ENCODE peak calls at places on chromosomes 4 and X, in eight cellular contexts. M is MCF 10A, L is choroid plexus epithelial cell, Q is head of caudate nucleus, A is tibial nerve, S is NCI-H1092, V is EL, Y is endothelial cell. J is an unnamed sample.

GRCh38 chr4:47270226-47270888 is 193.1 kb downstream of the COMMD8 start:
- DNase-seq in L (peak), Q (no peak), S (no peak), A (no peak), V (no peak), Y (no peak), M (no peak), J (no peak)

GRCh38 chrX:134634691-134635090 is 23.6 kb downstream of the PLAC1 start:
- DNase-seq in M (no peak), S (no peak), Y (no peak), A (no peak), L (no peak), V (no peak), Q (no peak), J (no peak)

GRCh38 chrX:115560211-115560977 is 580 bp upstream of the PLS3 start:
- DNase-seq in A (no peak), S (no peak), Y (no peak), L (peak), V (peak), M (peak), Q (no peak), J (no peak)

GRCh38 chrX:18887177-18887820 is 96.6 kb downstream of the PHKA2 start:
- DNase-seq in Y (no peak), V (no peak), A (no peak), L (no peak), S (no peak), M (no peak), Q (no peak), J (peak)

GRCh38 chr4:89482248-89482647 is 174.6 kb upstream of the GPRIN3 start:
- DNase-seq in Y (no peak), M (peak), L (peak), A (no peak), Q (no peak), S (peak), V (peak), J (no peak)

GRCh38 chr4:175504316-175504715 is 307.7 kb downstream of the GPM6A start:
- DNase-seq in L (peak), M (no peak), S (no peak), A (no peak), V (peak), Y (no peak), Q (no peak), J (no peak)

GRCh38 chrX:39518451-39519212 is 579.1 kb downstream of the BCOR start:
- DNase-seq in A (no peak), Y (no peak), S (no peak), Q (no peak), V (peak), M (no peak), L (no peak), J (peak)

GRCh38 chr4:77193511-77194236 is 36.7 kb downstream of the CCNG2 start:
- DNase-seq in L (no peak), S (no peak), Y (no peak), A (peak), M (no peak), V (no peak), Q (peak), J (peak)

GRCh38 chrX:48107717-48108116 is 22.7 kb upstream of the SPACA5B start:
- DNase-seq in V (no peak), A (no peak), S (no peak), Q (no peak), Y (no peak), L (no peak), M (no peak), J (no peak)

GRCh38 chr4:135515295-135515694 is 1313.7 kb upstream of the PABPC4L start:
- DNase-seq in M (no peak), A (no peak), V (peak), Y (no peak), Q (no peak), L (peak), S (no peak), J (no peak)

GRCh38 chr4:80202190-80202711 is 4.9 kb downstream of the PRDM8 start:
- DNase-seq in Y (peak), Q (peak), M (no peak), V (peak), L (peak), S (peak), A (peak), J (peak)

GRCh38 chrX:115892787-115893671 is 277.5 kb upstream of the AGTR2 start:
- DNase-seq in Y (no peak), Q (peak), M (peak), A (no peak), S (peak), L (peak), V (peak), J (peak)

GRCh38 chrX:63784902-63785692 is at the start of gene ARHGEF9:
- DNase-seq in A (peak), S (peak), Y (peak), M (no peak), L (peak), V (peak), Q (no peak), J (no peak)

GRCh38 chr4:3512719-3513118 is 19.5 kb downstream of the LRPAP1 start:
- DNase-seq in S (no peak), M (no peak), L (no peak), Q (no peak), V (no peak), Y (no peak), A (no peak), J (no peak)

GRCh38 chr4:76106442-76106841 is 31.9 kb downstream of the ART3 start:
- DNase-seq in A (no peak), L (no peak), S (no peak), M (no peak), Y (no peak), V (no peak), Q (no peak), J (no peak)

GRCh38 chrX:437636-438390 is 51.1 kb upstream of the PPP2R3B start:
- DNase-seq in Q (no peak), L (peak), A (no peak), V (no peak), M (no peak), S (no peak), Y (no peak), J (no peak)

GRCh38 chrX:138011461-138011860 is 445.5 kb downstream of the ZIC3 start:
- DNase-seq in S (no peak), Q (no peak), Y (no peak), A (no peak), M (no peak), L (no peak), V (no peak), J (no peak)

GRCh38 chr4:76498550-76498949 is 63.5 kb downstream of the SHROOM3 start:
- DNase-seq in Q (no peak), A (no peak), Y (no peak), L (peak), S (no peak), V (no peak), M (no peak), J (no peak)

GRCh38 chr4:181224826-181225225 is 1018.4 kb upstream of the TENM3 start:
- DNase-seq in Q (no peak), S (no peak), Y (no peak), M (no peak), A (no peak), V (no peak), L (no peak), J (no peak)

GRCh38 chrX:132219343-132219768 is at the start of gene RAP2C:
- DNase-seq in V (peak), L (peak), A (peak), Y (peak), Q (peak), M (peak), S (peak), J (peak)

GRCh38 chrX:50920132-50920531 is 9.6 kb downstream of the BMP15 start:
- DNase-seq in Q (no peak), L (peak), A (no peak), V (no peak), M (peak), Y (peak), S (no peak), J (no peak)

GRCh38 chrX:110795645-110796510 is at the start of gene CHRDL1:
- DNase-seq in S (peak), Y (peak), A (peak), Q (peak), V (peak), L (no peak), M (no peak), J (peak)

GRCh38 chrX:10567136-10567535 is 53.2 kb downstream of the MID1 start:
- DNase-seq in Q (no peak), L (no peak), S (no peak), M (no peak), V (no peak), A (no peak), Y (no peak), J (no peak)

GRCh38 chr4:26235500-26235899 is 85.3 kb upstream of the RBPJ start:
- DNase-seq in A (peak), S (peak), V (peak), L (peak), Q (peak), M (peak), Y (no peak), J (peak)

GRCh38 chr4:87410157-87410556 is 12.2 kb upstream of the NUDT9 start:
- DNase-seq in A (no peak), Q (no peak), V (no peak), Y (no peak), S (no peak), M (no peak), L (no peak), J (no peak)

GRCh38 chrX:68652327-68652930 is 5.0 kb downstream of the STARD8 start:
- DNase-seq in S (no peak), L (peak), V (peak), A (no peak), M (no peak), Q (no peak), Y (no peak), J (no peak)

GRCh38 chr4:13464973-13465372 is 19.2 kb downstream of the RAB28 start:
- DNase-seq in Q (no peak), L (no peak), S (no peak), A (no peak), M (no peak), V (no peak), Y (no peak), J (no peak)

GRCh38 chr4:71524746-71525145 is 185.9 kb downstream of the SLC4A4 start:
- DNase-seq in L (no peak), S (no peak), A (no peak), Q (no peak), M (no peak), V (no peak), Y (no peak), J (no peak)

GRCh38 chr4:89277412-89277811 is 30.2 kb downstream of the GPRIN3 start:
- DNase-seq in S (no peak), A (no peak), L (no peak), Y (no peak), V (peak), M (peak), Q (no peak), J (no peak)

GRCh38 chr4:1771555-1772305 is 21.4 kb upstream of the FGFR3 start:
- DNase-seq in M (no peak), Q (no peak), Y (no peak), V (no peak), A (no peak), L (no peak), S (no peak), J (no peak)

J was measured in lower leg skin.